ENCODE peak calls at places on chromosomes 16 and 17, in five cellular contexts. One of them, this sample, is unnamed.

GRCh38 chr16:80806957-80807356 is 2.6 kb upstream of the CDYL2 start:
- DNase-seq in psoas muscle: no peak
- DNase-seq in HL-60: no peak
- DNase-seq in stomach: no peak
- DNase-seq in progenitor cell of endocrine pancreas: no peak
- DNase-seq in this sample: no peak

GRCh38 chr16:31886227-31886626 is 12.6 kb downstream of the ZNF267 start:
- DNase-seq in HL-60: no peak
- DNase-seq in progenitor cell of endocrine pancreas: no peak
- DNase-seq in stomach: no peak
- DNase-seq in psoas muscle: no peak
- DNase-seq in this sample: no peak

GRCh38 chr16:54142787-54143186 is 143.8 kb downstream of the IRX3 start:
- DNase-seq in psoas muscle: no peak
- DNase-seq in stomach: no peak
- DNase-seq in HL-60: no peak
- DNase-seq in progenitor cell of endocrine pancreas: no peak
- DNase-seq in this sample: no peak

GRCh38 chr17:42413464-42414040 is 9.5 kb downstream of the CAVIN1 start:
- DNase-seq in stomach: no peak
- DNase-seq in progenitor cell of endocrine pancreas: no peak
- DNase-seq in HL-60: no peak
- DNase-seq in psoas muscle: no peak
- DNase-seq in this sample: no peak

GRCh38 chr16:11056989-11057645 is 112.8 kb downstream of the CLEC16A start:
- DNase-seq in psoas muscle: no peak
- DNase-seq in stomach: no peak
- DNase-seq in HL-60: no peak
- DNase-seq in progenitor cell of endocrine pancreas: no peak
- DNase-seq in this sample: no peak

GRCh38 chr17:50806141-50806643 is 29.2 kb upstream of the WFIKKN2 start:
- DNase-seq in stomach: peak; percentile 44
- DNase-seq in progenitor cell of endocrine pancreas: no peak
- DNase-seq in HL-60: no peak
- DNase-seq in psoas muscle: no peak
- DNase-seq in this sample: no peak

GRCh38 chr17:65389956-65390355 is 171.5 kb downstream of the AXIN2 start:
- DNase-seq in HL-60: no peak
- DNase-seq in psoas muscle: no peak
- DNase-seq in stomach: no peak
- DNase-seq in progenitor cell of endocrine pancreas: no peak
- DNase-seq in this sample: no peak

GRCh38 chr17:41521574-41522261 is 3.0 kb upstream of the KRT15 start:
- DNase-seq in HL-60: no peak
- DNase-seq in stomach: peak; percentile 51
- DNase-seq in psoas muscle: no peak
- DNase-seq in progenitor cell of endocrine pancreas: peak; percentile 55
- DNase-seq in this sample: no peak

GRCh38 chr17:17884281-17885028 is 47.7 kb upstream of the SREBF1 start:
- DNase-seq in progenitor cell of endocrine pancreas: no peak
- DNase-seq in stomach: no peak
- DNase-seq in psoas muscle: peak; percentile 57
- DNase-seq in HL-60: no peak
- DNase-seq in this sample: no peak

GRCh38 chr16:4696905-4697866 is 3.8 kb downstream of the NUDT16L1 start:
- DNase-seq in HL-60: no peak
- DNase-seq in stomach: no peak
- DNase-seq in progenitor cell of endocrine pancreas: no peak
- DNase-seq in psoas muscle: peak; percentile 47
- DNase-seq in this sample: no peak

GRCh38 chr16:19102187-19102872 is 11.4 kb upstream of the ITPRIPL2 start:
- DNase-seq in psoas muscle: no peak
- DNase-seq in progenitor cell of endocrine pancreas: no peak
- DNase-seq in HL-60: no peak
- DNase-seq in stomach: no peak
- DNase-seq in this sample: no peak

GRCh38 chr16:28277537-28278388 is 14.6 kb upstream of the SBK1 start:
- DNase-seq in stomach: peak; percentile 91
- DNase-seq in psoas muscle: peak; percentile 92
- DNase-seq in HL-60: peak; percentile 47
- DNase-seq in progenitor cell of endocrine pancreas: peak; percentile 80
- DNase-seq in this sample: peak; percentile 78

GRCh38 chr17:59899099-59899498 is 6.2 kb downstream of the RPS6KB1 start:
- DNase-seq in psoas muscle: no peak
- DNase-seq in HL-60: peak; percentile 43
- DNase-seq in stomach: no peak
- DNase-seq in progenitor cell of endocrine pancreas: no peak
- DNase-seq in this sample: no peak

GRCh38 chr17:81230043-81230820 is 7.5 kb upstream of the CEP131 start:
- DNase-seq in progenitor cell of endocrine pancreas: no peak
- DNase-seq in stomach: no peak
- DNase-seq in HL-60: no peak
- DNase-seq in psoas muscle: peak; percentile 54
- DNase-seq in this sample: no peak

GRCh38 chr17:31095239-31096105 is 695 bp downstream of the NF1 start:
- DNase-seq in HL-60: peak; percentile 68
- DNase-seq in progenitor cell of endocrine pancreas: peak; percentile 51
- DNase-seq in psoas muscle: peak; percentile 72
- DNase-seq in stomach: peak; percentile 40
- DNase-seq in this sample: peak; percentile 32

GRCh38 chr16:10619271-10619849 is 39.0 kb upstream of the EMP2 start:
- DNase-seq in stomach: peak; percentile 60
- DNase-seq in psoas muscle: peak; percentile 58
- DNase-seq in HL-60: no peak
- DNase-seq in progenitor cell of endocrine pancreas: no peak
- DNase-seq in this sample: no peak

GRCh38 chr16:50706250-50706649 is 12.8 kb downstream of the NOD2 start:
- DNase-seq in HL-60: no peak
- DNase-seq in stomach: no peak
- DNase-seq in psoas muscle: no peak
- DNase-seq in progenitor cell of endocrine pancreas: no peak
- DNase-seq in this sample: no peak

GRCh38 chr17:3692346-3692745 is 3.6 kb downstream of the P2RX5 start:
- DNase-seq in HL-60: no peak
- DNase-seq in psoas muscle: no peak
- DNase-seq in progenitor cell of endocrine pancreas: no peak
- DNase-seq in stomach: no peak
- DNase-seq in this sample: no peak
- TF ChIP-seq CTCF in HL-60: no peak
- TF ChIP-seq CTCF in psoas muscle: no peak
- TF ChIP-seq CTCF in progenitor cell of endocrine pancreas: no peak
- TF ChIP-seq CTCF in stomach: no peak
- TF ChIP-seq CTCF in this sample: no peak

GRCh38 chr16:30358577-30358936 is 3.4 kb upstream of the CD2BP2 start:
- DNase-seq in stomach: no peak
- DNase-seq in HL-60: no peak
- DNase-seq in progenitor cell of endocrine pancreas: no peak
- DNase-seq in psoas muscle: no peak
- DNase-seq in this sample: no peak
- TF ChIP-seq CTCF in stomach: no peak
- TF ChIP-seq CTCF in HL-60: no peak
- TF ChIP-seq CTCF in progenitor cell of endocrine pancreas: no peak
- TF ChIP-seq CTCF in psoas muscle: no peak
- TF ChIP-seq CTCF in this sample: no peak

DNA sequence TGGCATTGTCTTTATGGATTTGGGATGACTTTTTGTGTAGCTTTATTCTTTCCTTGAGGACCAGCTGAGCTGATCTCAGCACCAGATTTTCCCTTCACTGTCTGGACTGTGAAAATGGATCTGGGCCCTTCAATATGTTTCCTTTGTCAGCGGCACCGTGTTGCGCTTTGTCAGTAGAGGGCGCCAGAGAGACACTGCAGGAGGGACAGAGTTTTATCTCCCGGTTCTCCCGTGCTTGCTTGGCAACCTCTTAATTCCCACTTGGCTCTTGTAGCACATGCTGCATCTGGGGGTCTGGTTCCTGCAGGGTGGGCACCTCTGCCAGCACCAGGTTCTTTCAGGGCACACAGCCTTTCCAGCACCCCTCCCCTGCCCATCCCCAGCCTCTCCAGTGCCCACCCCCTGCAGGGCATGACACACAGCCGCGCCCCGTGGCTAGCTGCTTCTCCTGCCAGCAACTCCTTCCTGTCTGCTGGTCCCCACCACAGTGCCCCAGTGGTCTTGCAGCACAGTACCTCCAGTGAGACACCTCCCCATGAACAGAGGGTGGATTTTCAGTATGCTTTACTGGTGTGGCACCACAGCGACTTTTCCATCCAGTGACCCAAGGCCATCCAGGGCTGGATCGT is 19.6 kb downstream of the OR1D5 start:
- DNase-seq in HL-60: no peak
- DNase-seq in progenitor cell of endocrine pancreas: no peak
- DNase-seq in stomach: no peak
- DNase-seq in psoas muscle: no peak
- DNase-seq in this sample: no peak
- TF ChIP-seq CTCF in HL-60: no peak
- TF ChIP-seq CTCF in progenitor cell of endocrine pancreas: peak; percentile 33
- TF ChIP-seq CTCF in stomach: no peak
- TF ChIP-seq CTCF in psoas muscle: no peak
- TF ChIP-seq CTCF in this sample: no peak

GRCh38 chr16:22186517-22186916 is 19.6 kb upstream of the EEF2K start:
- DNase-seq in HL-60: no peak
- DNase-seq in progenitor cell of endocrine pancreas: no peak
- DNase-seq in stomach: no peak
- DNase-seq in psoas muscle: no peak
- DNase-seq in this sample: no peak
- TF ChIP-seq CTCF in HL-60: no peak
- TF ChIP-seq CTCF in progenitor cell of endocrine pancreas: peak; percentile 43
- TF ChIP-seq CTCF in stomach: no peak
- TF ChIP-seq CTCF in psoas muscle: no peak
- TF ChIP-seq CTCF in this sample: no peak

GRCh38 chr16:85168732-85169256 is 56.5 kb upstream of the CIBAR2 start:
- DNase-seq in psoas muscle: peak; percentile 89
- DNase-seq in progenitor cell of endocrine pancreas: no peak
- DNase-seq in stomach: no peak
- DNase-seq in HL-60: no peak
- DNase-seq in this sample: no peak
- TF ChIP-seq CTCF in psoas muscle: no peak
- TF ChIP-seq CTCF in progenitor cell of endocrine pancreas: no peak
- TF ChIP-seq CTCF in stomach: no peak
- TF ChIP-seq CTCF in HL-60: no peak
- TF ChIP-seq CTCF in this sample: no peak

GRCh38 chr17:67080804-67081203 is 36.5 kb downstream of the CACNG1 start:
- DNase-seq in stomach: no peak
- DNase-seq in psoas muscle: no peak
- DNase-seq in HL-60: no peak
- DNase-seq in progenitor cell of endocrine pancreas: no peak
- DNase-seq in this sample: no peak

GRCh38 chr17:67079481-67079880 is 35.1 kb downstream of the CACNG1 start:
- DNase-seq in psoas muscle: no peak
- DNase-seq in stomach: no peak
- DNase-seq in progenitor cell of endocrine pancreas: no peak
- DNase-seq in HL-60: no peak
- DNase-seq in this sample: no peak

GRCh38 chr17:67078292-67078691 is 33.9 kb downstream of the CACNG1 start:
- DNase-seq in psoas muscle: no peak
- DNase-seq in stomach: no peak
- DNase-seq in HL-60: no peak
- DNase-seq in progenitor cell of endocrine pancreas: no peak
- DNase-seq in this sample: no peak

GRCh38 chr17:67085406-67085805 is 41.1 kb downstream of the CACNG1 start:
- DNase-seq in psoas muscle: no peak
- DNase-seq in progenitor cell of endocrine pancreas: no peak
- DNase-seq in HL-60: no peak
- DNase-seq in stomach: no peak
- DNase-seq in this sample: no peak

DNA sequence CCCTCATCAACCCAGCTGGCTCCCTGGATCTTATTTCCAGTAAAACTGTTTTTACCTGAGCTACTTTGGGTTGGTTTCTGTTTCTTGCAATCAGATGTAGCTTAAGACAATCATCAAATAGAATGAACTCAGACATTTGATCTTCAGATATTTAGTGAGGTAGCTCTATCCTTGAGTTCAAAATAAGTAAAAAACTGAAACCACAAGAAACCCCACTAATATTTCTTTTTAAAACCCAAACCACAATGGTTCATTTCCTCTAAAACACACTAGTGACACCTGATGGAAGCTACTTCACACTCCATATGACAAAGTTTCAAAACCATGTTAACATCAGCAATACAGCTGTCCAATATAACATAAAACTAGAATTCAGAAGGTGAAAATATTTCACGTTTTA is 37.8 kb downstream of the CACNG1 start:
- DNase-seq in psoas muscle: no peak
- DNase-seq in HL-60: no peak
- DNase-seq in progenitor cell of endocrine pancreas: no peak
- DNase-seq in stomach: no peak
- DNase-seq in this sample: no peak
- TF ChIP-seq CTCF in psoas muscle: no peak
- TF ChIP-seq CTCF in HL-60: no peak
- TF ChIP-seq CTCF in progenitor cell of endocrine pancreas: no peak
- TF ChIP-seq CTCF in stomach: no peak
- TF ChIP-seq CTCF in this sample: no peak